ENCODE peak calls at places on chromosomes 16 and 17, in eight cellular contexts. F is brain microvascular endothelial cell, W is MM.1S, R is IMR-90, K is pancreas, A is tibial nerve, N is kidney, M is HCT116. E is an unnamed sample. For H3K36me3, the result is how much of the 10 kb centered on the place peaks cover.

GRCh38 chr17:57612202-57613071 is 132.7 kb downstream of the CCDC182 start:
- DNase-seq in R (no peak), N (no peak), W (no peak), F (no peak), M (no peak), K (no peak), A (no peak), E (no peak)

GRCh38 chr16:74561626-74562025 is 45.3 kb downstream of the GLG1 start:
- DNase-seq in N (no peak), W (no peak), K (no peak), M (no peak), A (no peak), F (no peak), R (peak), E (no peak)

GRCh38 chr17:19002805-19003542 is 1.6 kb downstream of the FAM83G start:
- DNase-seq in R (peak), M (no peak), N (no peak), A (no peak), K (no peak), W (no peak), F (no peak), E (peak)

GRCh38 chr16:21656795-21657768 is 4.7 kb upstream of the IGSF6 start:
- DNase-seq in A (no peak), M (peak), W (peak), K (no peak), R (peak), N (no peak), F (peak), E (peak)

GRCh38 chr16:380837-381787 is 666 bp downstream of the PGAP6 start:
- DNase-seq in W (no peak), K (no peak), R (peak), N (peak), F (no peak), M (no peak), A (no peak), E (no peak)

GRCh38 chr17:46818319-46818928 is at the start of gene WNT3:
- DNase-seq in F (no peak), W (no peak), N (no peak), M (no peak), R (no peak), A (no peak), K (no peak), E (no peak)

GRCh38 chr17:9195961-9196668 is 174.8 kb downstream of the NTN1 start:
- DNase-seq in F (no peak), A (no peak), K (no peak), W (no peak), R (no peak), N (peak), M (no peak), E (no peak)

GRCh38 chr16:80924372-80924978 is 82.2 kb downstream of the CMC2 start:
- DNase-seq in W (no peak), A (no peak), K (peak), M (peak), F (peak), N (peak), R (peak), E (peak)

GRCh38 chr16:30949655-30950515 is 1.0 kb downstream of the ORAI3 start:
- DNase-seq in A (peak), M (peak), R (peak), K (peak), W (peak), N (peak), F (peak), E (peak)

GRCh38 chr16:23072084-23072599 is 77.1 kb downstream of the USP31 start:
- DNase-seq in M (no peak), R (peak), W (no peak), F (peak), K (no peak), A (peak), N (peak), E (peak)

GRCh38 chr17:69711504-69711903 is 297.0 kb downstream of the MAP2K6 start:
- DNase-seq in F (no peak), N (no peak), R (no peak), K (no peak), M (no peak), A (no peak), W (no peak), E (no peak)

GRCh38 chr16:1296688-1297412 is 12.6 kb upstream of the UBE2I start:
- DNase-seq in W (peak), N (no peak), M (peak), F (peak), R (peak), K (no peak), A (no peak), E (peak)

GRCh38 chr17:19737305-19738072 is 10.6 kb downstream of the ALDH3A1 start:
- DNase-seq in N (no peak), A (no peak), M (no peak), K (no peak), R (no peak), F (no peak), W (no peak), E (no peak)

GRCh38 chr17:76542984-76543383 is 3.1 kb downstream of the PRCD start:
- DNase-seq in A (no peak), M (no peak), N (peak), W (no peak), K (no peak), F (no peak), R (no peak), E (no peak)

GRCh38 chr17:44965491-44966234 is 2.4 kb downstream of the C1QL1 start:
- DNase-seq in M (no peak), N (no peak), A (no peak), R (no peak), K (no peak), F (no peak), W (no peak), E (no peak)

GRCh38 chr17:31540602-31541307 is 149.3 kb downstream of the RAB11FIP4 start:
- DNase-seq in R (no peak), W (no peak), N (no peak), M (no peak), F (no peak), K (no peak), A (no peak), E (no peak)

GRCh38 chr17:31443386-31443785 is 51.9 kb downstream of the RAB11FIP4 start:
- DNase-seq in A (no peak), N (peak), F (no peak), W (no peak), K (no peak), R (no peak), M (no peak), E (no peak)

GRCh38 chr17:31534223-31534888 is 142.9 kb downstream of the RAB11FIP4 start:
- DNase-seq in F (no peak), A (no peak), K (no peak), R (peak), M (no peak), N (no peak), W (no peak), E (peak)

GRCh38 chr16:81938331-81939163 is 72.7 kb downstream of the SDR42E1 start:
- DNase-seq in M (no peak), R (no peak), F (no peak), N (no peak), A (no peak), W (no peak), K (no peak), E (peak)
- H3K36me3 ChIP-seq in M (under half), R (under half), F (under half), N (under half), A (under half), W (under half), K (under half), E (under half)

GRCh38 chr16:50593410-50594139 is 45.4 kb downstream of the NKD1 start:
- DNase-seq in M (no peak), F (no peak), R (no peak), K (no peak), W (no peak), A (no peak), N (no peak), E (no peak)
- TF ChIP-seq CTCF in M (peak), F (peak), R (peak), K (no peak), W (no peak), A (no peak), N (no peak), E (no peak)

GRCh38 chr17:72515291-72516065 is 394.7 kb downstream of the SOX9 start:
- DNase-seq in F (peak), A (no peak), K (peak), W (no peak), R (peak), M (no peak), N (no peak), E (no peak)
- H3K4me3 ChIP-seq in F (no peak), A (no peak), K (no peak), W (no peak), R (no peak), M (no peak), N (no peak), E (no peak)

GRCh38 chr17:38881600-38882191 is 11.8 kb downstream of the LASP1 start:
- DNase-seq in F (peak), M (no peak), A (peak), K (no peak), W (no peak), R (peak), N (peak), E (no peak)
- H3K36me3 ChIP-seq in F (half or more), M (under half), A (under half), K (under half), W (under half), R (half or more), N (under half), E (under half)

DNA sequence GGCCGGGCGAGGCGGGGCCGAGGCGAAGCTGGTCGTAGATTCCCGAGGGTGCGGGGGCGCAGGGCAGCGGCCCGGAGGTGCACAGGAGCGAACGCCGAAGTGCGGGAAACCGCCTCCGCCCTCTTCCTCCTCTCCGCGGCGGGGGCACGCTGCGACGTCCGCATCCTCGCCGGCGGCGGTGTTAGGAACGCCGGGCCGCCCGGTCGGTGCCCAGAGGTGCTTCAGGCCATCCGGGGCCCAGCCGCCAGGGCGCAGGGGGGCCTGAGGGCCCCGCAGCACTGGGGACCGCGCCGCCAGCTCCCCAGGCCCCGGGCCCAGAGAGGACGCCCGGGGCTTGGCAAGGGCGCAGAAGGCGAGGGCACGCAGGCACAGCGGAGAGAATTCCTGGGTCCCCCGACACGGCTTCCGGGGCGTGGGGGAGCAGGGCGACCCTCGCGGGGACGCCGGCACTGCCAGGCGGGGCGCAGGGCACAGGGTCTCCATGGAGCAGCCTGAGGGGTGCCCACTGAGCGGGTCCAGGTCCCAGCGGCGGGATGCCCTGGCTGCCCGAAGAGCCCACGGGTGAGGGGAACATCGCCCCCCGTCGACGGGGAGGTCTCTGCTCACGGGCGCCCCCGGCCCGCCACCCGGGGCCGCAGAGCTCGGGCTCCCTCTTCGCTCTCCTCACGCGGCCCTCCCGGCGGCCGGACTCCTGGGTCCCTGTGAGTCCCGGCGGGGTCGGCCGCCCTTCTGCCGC is 576 bp downstream of the EPOP start:
- DNase-seq in R (no peak), F (no peak), M (no peak), K (peak), A (no peak), W (peak), N (peak), E (no peak)
- TF ChIP-seq CTCF in R (no peak), F (no peak), M (peak), K (no peak), A (no peak), W (no peak), N (no peak), E (peak)

GRCh38 chr17:15478845-15479244 is 11.4 kb upstream of the CDRT4 start:
- DNase-seq in M (no peak), K (no peak), N (no peak), R (no peak), A (no peak), W (no peak), F (no peak), E (no peak)
- H3K4me3 ChIP-seq in M (no peak), K (no peak), N (no peak), R (no peak), A (no peak), W (no peak), F (no peak), E (no peak)

GRCh38 chr17:1272701-1273100 is 2.5 kb downstream of the BHLHA9 start:
- DNase-seq in W (no peak), M (no peak), F (no peak), A (no peak), N (no peak), K (no peak), R (no peak), E (no peak)
- H3K36me3 ChIP-seq in W (under half), M (under half), F (under half), A (under half), N (under half), K (under half), R (under half), E (under half)

GRCh38 chr16:86835981-86836380 is 257.6 kb downstream of the FOXL1 start:
- DNase-seq in A (no peak), R (no peak), K (no peak), F (no peak), M (no peak), N (no peak), W (no peak), E (no peak)

GRCh38 chr16:86831366-86831765 is 253.0 kb downstream of the FOXL1 start:
- DNase-seq in N (no peak), M (no peak), A (no peak), R (no peak), W (no peak), K (no peak), F (no peak), E (no peak)

GRCh38 chr16:86833136-86833535 is 254.8 kb downstream of the FOXL1 start:
- DNase-seq in K (no peak), F (no peak), W (peak), N (no peak), A (no peak), M (no peak), R (peak), E (no peak)

GRCh38 chr16:86836503-86837125 is 258.3 kb downstream of the FOXL1 start:
- DNase-seq in M (no peak), A (no peak), K (no peak), N (no peak), R (peak), W (no peak), F (peak), E (peak)

DNA sequence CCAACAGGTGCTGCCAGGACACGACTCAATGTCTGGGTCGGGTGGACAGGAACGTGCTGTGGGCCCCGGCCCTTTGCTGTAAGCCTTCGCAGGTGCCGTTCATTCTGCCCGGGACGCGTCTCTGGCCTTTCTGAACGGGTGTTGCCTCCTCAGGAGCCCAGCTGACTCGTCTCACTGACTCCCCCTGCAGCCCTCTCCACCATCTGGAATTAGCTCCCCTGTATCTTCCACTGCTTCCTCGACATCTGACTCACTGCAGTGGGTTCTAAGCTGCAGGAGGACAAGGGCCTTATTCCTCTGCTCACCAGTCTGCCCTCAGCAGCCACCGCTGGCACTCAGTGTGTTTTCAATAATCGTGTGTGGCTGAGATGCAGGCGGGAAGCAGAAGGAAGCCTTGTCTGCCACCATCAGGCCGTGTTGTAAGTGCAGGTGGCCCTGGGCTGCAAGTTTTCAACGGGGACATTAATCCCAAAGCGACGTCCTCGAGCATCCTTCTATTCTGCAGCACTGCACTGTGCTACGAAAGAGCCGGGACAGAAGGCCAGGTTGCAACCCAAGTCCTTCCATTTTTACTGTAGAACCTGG is 256.2 kb downstream of the FOXL1 start:
- DNase-seq in K (no peak), N (no peak), R (peak), F (peak), M (no peak), W (no peak), A (no peak), E (peak)
- TF ChIP-seq CTCF in K (no peak), N (no peak), R (peak), F (peak), M (peak), W (peak), A (no peak), E (peak)

E was measured in bronchial epithelial cell.